ENCODE peak calls at places on chromosomes 4 and X, in nine cellular contexts. Y is activated T-helper 1 cell treated with anti-CD3 and anti-CD28 coated beads, Interleukin-12 subunit alpha, Interleukin-12 subunit beta, Interleukin-2, Interleukin-4 antibody, amounts not matched to agents 30 ng/mL and 10 ng/mL and 1 ng/mL, durations not matched to agents 14 hours and 24 hours and 36 hours; B is activated CD8-positive, alpha-beta memory T cell treated with anti-CD3 and anti-CD28 coated beads for 4 hours; I is T-helper 1 cell; X is stimulated activated CD8-positive, alpha-beta memory T cell treated with anti-CD3 and anti-CD28 coated beads, Interleukin-15, amount 100 ng/mL, for 24 hours; O is GM04504; R is uterus; T is lower leg skin; Z is AG08396. Q is an unnamed sample.

GRCh38 chr4:56757821-56758400 is 63.6 kb downstream of the SPINK2 start:
- DNase-seq in I (peak; percentile 82), B (peak; percentile 59), O (peak; percentile 68), X (peak; percentile 15), R (peak; percentile 40), Y (peak; percentile 70), Z (peak; percentile 82), T (no peak), Q (peak; percentile 27)

GRCh38 chr4:121654738-121655137 is 42.0 kb downstream of the ANXA5 start:
- DNase-seq in B (no peak), I (no peak), T (no peak), Z (no peak), R (no peak), Y (no peak), O (no peak), X (no peak), Q (no peak)

GRCh38 chr4:122617597-122618593 is 3.0 kb downstream of the IL21 start:
- DNase-seq in I (peak; percentile 33), B (no peak), Y (no peak), R (no peak), T (no peak), O (no peak), X (no peak), Z (no peak), Q (no peak)

GRCh38 chrX:153468008-153468580 is 2.3 kb downstream of the HAUS7 start:
- DNase-seq in O (no peak), R (no peak), X (no peak), T (no peak), Z (no peak), I (no peak), B (no peak), Y (no peak), Q (no peak)

GRCh38 chrX:152817082-152817744 is 13.3 kb downstream of the CETN2 start:
- DNase-seq in T (no peak), R (no peak), B (no peak), X (no peak), I (no peak), O (no peak), Z (peak; percentile 48), Y (no peak), Q (no peak)

GRCh38 chr4:112857461-112857860 is 192.0 kb upstream of the ANK2 start:
- DNase-seq in R (no peak), O (peak; percentile 79), Y (no peak), T (no peak), I (no peak), B (no peak), X (no peak), Z (peak; percentile 81), Q (no peak)

GRCh38 chr4:178633263-178633662 is 1191.0 kb upstream of the AGA start:
- DNase-seq in Y (no peak), T (no peak), X (no peak), Z (no peak), B (no peak), I (no peak), O (no peak), R (no peak), Q (no peak)

GRCh38 chr4:148575577-148575976 is 133.4 kb upstream of the NR3C2 start:
- DNase-seq in X (no peak), Y (no peak), R (no peak), B (no peak), T (no peak), Z (no peak), I (no peak), O (no peak), Q (no peak)

GRCh38 chr4:17347445-17347844 is 164.4 kb downstream of the QDPR start:
- DNase-seq in B (no peak), T (no peak), X (no peak), Y (peak; percentile 8), O (no peak), I (peak; percentile 15), R (no peak), Z (peak; percentile 50), Q (peak; percentile 9)

GRCh38 chr4:17055788-17056187 is 157.3 kb upstream of the LDB2 start:
- DNase-seq in Z (peak; percentile 68), O (peak; percentile 82), B (no peak), Y (no peak), X (no peak), R (no peak), I (no peak), T (no peak), Q (no peak)

GRCh38 chr4:15457401-15458201 is 12.1 kb upstream of the CC2D2A start:
- DNase-seq in R (no peak), B (no peak), Y (no peak), T (no peak), Z (peak; percentile 29), I (peak; percentile 31), X (no peak), O (no peak), Q (no peak)

GRCh38 chr4:187302456-187302855 is 578.8 kb upstream of the FAT1 start:
- DNase-seq in R (no peak), O (no peak), I (no peak), T (no peak), X (no peak), B (no peak), Y (no peak), Z (peak; percentile 24), Q (no peak)

GRCh38 chrX:119694601-119695534 is 1.9 kb upstream of the SEPTIN6 start:
- DNase-seq in I (no peak), X (no peak), O (no peak), Y (no peak), T (peak; percentile 72), Z (no peak), R (no peak), B (no peak), Q (no peak)

GRCh38 chr4:169934794-169935400 is 91.3 kb downstream of the MFAP3L start:
- DNase-seq in X (no peak), Y (no peak), Z (no peak), T (no peak), I (no peak), R (no peak), B (no peak), O (no peak), Q (no peak)

GRCh38 chr4:99808260-99808857 is 8.3 kb upstream of the DAPP1 start:
- DNase-seq in Y (peak; percentile 63), X (peak; percentile 31), T (no peak), R (no peak), Z (peak; percentile 54), B (peak; percentile 39), I (peak; percentile 73), O (no peak), Q (peak; percentile 51)

GRCh38 chr4:99361268-99361922 is 8.8 kb upstream of the ADH1C start:
- DNase-seq in X (no peak), I (no peak), Z (no peak), Y (no peak), B (no peak), T (no peak), O (no peak), R (peak; percentile 42), Q (no peak)

GRCh38 chr4:76758290-76758882 is 139.6 kb downstream of the SOWAHB start:
- DNase-seq in T (no peak), B (no peak), R (no peak), Z (peak; percentile 55), O (peak; percentile 76), Y (no peak), X (no peak), I (no peak), Q (no peak)

GRCh38 chr4:146442801-146443200 is 78.9 kb downstream of the SLC10A7 start:
- DNase-seq in O (peak; percentile 15), T (no peak), X (no peak), R (no peak), Z (peak; percentile 23), I (no peak), B (no peak), Y (no peak), Q (no peak)